ENCODE peak calls at places on chromosome 11, in seven cellular contexts. T, S, G, E, O, X and I are unnamed samples.

GRCh38 chr11:46865340-46865739 is 19.3 kb upstream of the CKAP5 start:
- DNase-seq in T (no peak), S (no peak), G (no peak), E (no peak), O (no peak), X (peak), I (no peak)

GRCh38 chr11:84965484-84965883 is 661.7 kb downstream of the DLG2 start:
- DNase-seq in T (no peak), S (no peak), G (no peak), E (no peak), O (no peak), X (no peak), I (no peak)

GRCh38 chr11:62614275-62614674 is 1.2 kb downstream of the ROM1 start:
- DNase-seq in T (no peak), S (no peak), G (no peak), E (peak), O (peak), X (no peak), I (no peak)

GRCh38 chr11:111183706-111184105 is 61.8 kb upstream of the POU2AF2 start:
- DNase-seq in T (no peak), S (no peak), G (no peak), E (no peak), O (no peak), X (peak), I (peak)

GRCh38 chr11:122069946-122070345 is 46.1 kb downstream of the BLID start:
- DNase-seq in T (no peak), S (peak), G (peak), E (peak), O (peak), X (peak), I (no peak)

GRCh38 chr11:116871248-116871647 is 33.8 kb upstream of the APOA1 start:
- DNase-seq in T (no peak), S (no peak), G (no peak), E (no peak), O (peak), X (peak), I (peak)

GRCh38 chr11:64870176-64870892 is 8.1 kb downstream of the EHD1 start:
- DNase-seq in T (no peak), S (no peak), G (no peak), E (no peak), O (peak), X (peak), I (no peak)

GRCh38 chr11:66985508-66986177 is 10.5 kb downstream of the C11orf86 start:
- DNase-seq in T (no peak), S (no peak), G (peak), E (no peak), O (no peak), X (no peak), I (no peak)

GRCh38 chr11:44926036-44926435 is 24.6 kb downstream of the TP53I11 start:
- DNase-seq in T (no peak), S (no peak), G (no peak), E (no peak), O (no peak), X (no peak), I (no peak)

GRCh38 chr11:12963789-12964536 is 45.2 kb upstream of the RASSF10 start:
- DNase-seq in T (peak), S (peak), G (peak), E (peak), O (peak), X (peak), I (no peak)

GRCh38 chr11:88059326-88059725 is 115.9 kb downstream of the RAB38 start:
- DNase-seq in T (no peak), S (no peak), G (no peak), E (no peak), O (no peak), X (no peak), I (no peak)

GRCh38 chr11:59413646-59414045 is 12.6 kb downstream of the OR5A2 start:
- DNase-seq in T (no peak), S (no peak), G (no peak), E (no peak), O (no peak), X (no peak), I (no peak)

GRCh38 chr11:43582024-43582836 is 98.3 kb upstream of the HSD17B12 start:
- DNase-seq in T (no peak), S (peak), G (no peak), E (no peak), O (no peak), X (no peak), I (no peak)

GRCh38 chr11:61949169-61950034 is 749 bp upstream of the BEST1 start:
- DNase-seq in T (peak), S (peak), G (peak), E (peak), O (peak), X (peak), I (no peak)

GRCh38 chr11:112734207-112734606 is 227.0 kb upstream of the NCAM1 start:
- DNase-seq in T (no peak), S (peak), G (no peak), E (no peak), O (peak), X (peak), I (no peak)